ENCODE peak calls at places on chromosome 5, in ten cellular contexts. J, K, L, N, X, H, W, Y, D and A are unnamed samples.

GRCh38 chr5:43428034-43428712 is 16.0 kb upstream of the CCL28 start:
- DNase-seq in J (peak; percentile 21), K (peak; percentile 43), L (no peak), N (no peak), X (no peak), H (no peak), W (no peak), Y (no peak), D (no peak), A (no peak)

GRCh38 chr5:127447822-127448221 is 69.6 kb upstream of the PRRC1 start:
- DNase-seq in J (no peak), K (peak; percentile 74), L (no peak), N (no peak), X (no peak), H (no peak), W (no peak), Y (no peak), D (no peak), A (no peak)

GRCh38 chr5:147822686-147823491 is 8.6 kb downstream of the SPINK1 start:
- DNase-seq in J (peak; percentile 56), K (peak; percentile 61), L (peak; percentile 73), N (peak; percentile 48), X (peak; percentile 19), H (peak; percentile 24), W (no peak), Y (peak; percentile 17), D (peak; percentile 44), A (peak; percentile 21)

GRCh38 chr5:57843016-57843402 is 360.4 kb upstream of the ACTBL2 start:
- DNase-seq in J (no peak), K (no peak), L (no peak), N (no peak), X (no peak), H (no peak), W (no peak), Y (no peak), D (no peak), A (no peak)

GRCh38 chr5:43193171-43193951 is 1.3 kb downstream of the NIM1K start:
- DNase-seq in J (no peak), K (peak; percentile 94), L (peak; percentile 56), N (no peak), X (no peak), H (no peak), W (no peak), Y (peak; percentile 34), D (no peak), A (no peak)

GRCh38 chr5:177546262-177546741 is 8.1 kb downstream of the FAM193B start:
- DNase-seq in J (peak; percentile 58), K (peak; percentile 99), L (no peak), N (no peak), X (no peak), H (no peak), W (no peak), Y (peak; percentile 93), D (peak; percentile 69), A (no peak)

GRCh38 chr5:169426674-169427250 is 125.8 kb upstream of the SLIT3 start:
- DNase-seq in J (no peak), K (no peak), L (no peak), N (no peak), X (no peak), H (no peak), W (no peak), Y (no peak), D (no peak), A (no peak)

GRCh38 chr5:131996210-131997025 is 15.0 kb downstream of the ACSL6 start:
- DNase-seq in J (peak; percentile 36), K (no peak), L (no peak), N (no peak), X (no peak), H (no peak), W (peak; percentile 27), Y (peak; percentile 91), D (peak; percentile 0), A (no peak)

GRCh38 chr5:150000990-150001659 is 586 bp downstream of the HMGXB3 start:
- DNase-seq in J (peak; percentile 43), K (peak; percentile 50), L (peak; percentile 76), N (peak; percentile 42), X (peak; percentile 7), H (peak; percentile 40), W (peak; percentile 69), Y (no peak), D (peak; percentile 38), A (peak; percentile 14)

GRCh38 chr5:11166906-11167305 is 405.9 kb upstream of the DAP start:
- DNase-seq in J (no peak), K (no peak), L (no peak), N (no peak), X (no peak), H (no peak), W (no peak), Y (no peak), D (no peak), A (no peak)

GRCh38 chr5:23136958-23137357 is 283.8 kb upstream of the CDH12 start:
- DNase-seq in J (no peak), K (no peak), L (no peak), N (no peak), X (no peak), H (no peak), W (no peak), Y (no peak), D (no peak), A (no peak)

DNA sequence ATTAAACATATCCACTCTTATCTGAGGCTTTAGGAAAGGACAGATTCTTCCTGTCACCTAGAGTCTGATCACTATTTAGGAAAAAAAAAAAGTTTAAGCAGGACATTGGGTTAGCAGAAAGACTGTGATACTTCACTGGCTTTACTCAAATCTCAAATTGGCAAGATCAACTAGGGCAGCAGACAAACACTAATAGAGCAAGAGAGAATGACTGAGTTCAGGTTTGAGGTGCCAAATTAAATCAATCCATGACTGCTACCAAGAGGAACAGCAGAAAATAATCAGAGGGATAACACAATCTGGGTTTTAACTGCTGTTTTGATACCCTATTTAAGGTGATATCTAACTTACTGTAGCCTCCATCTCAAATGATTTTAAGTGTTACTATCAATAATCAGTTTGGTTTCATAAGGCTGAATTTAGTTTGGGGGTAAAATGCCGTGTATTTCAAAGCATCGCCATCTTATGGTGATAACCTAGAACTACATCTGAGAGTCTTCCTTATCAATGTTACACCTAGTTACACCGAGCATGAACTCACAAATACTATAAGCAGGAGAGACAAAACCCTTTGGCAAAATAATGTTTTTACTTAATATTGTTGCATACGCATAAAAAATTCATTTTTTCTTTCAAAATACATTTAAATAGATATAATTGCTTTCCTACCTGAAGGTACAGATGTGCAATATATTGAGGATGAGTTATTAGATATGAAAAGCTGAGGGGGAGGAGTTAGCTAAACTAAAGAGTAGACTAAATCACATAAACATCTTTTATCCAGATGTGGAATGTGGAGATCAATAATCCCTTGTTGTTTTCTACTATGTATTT is 286.4 kb upstream of the CDH12 start:
- DNase-seq in J (no peak), K (peak; percentile 0), L (peak; percentile 38), N (no peak), X (no peak), H (no peak), W (no peak), Y (peak; percentile 3), D (no peak), A (no peak)
- TF ChIP-seq CTCF in J (no peak), K (peak; percentile 34), L (peak; percentile 68), N (no peak), X (no peak), H (peak; percentile 33), W (peak; percentile 43), Y (peak; percentile 46), D (peak; percentile 25), A (no peak)

GRCh38 chr5:119291056-119291455 is 64.8 kb upstream of the TNFAIP8 start:
- DNase-seq in J (no peak), K (no peak), L (no peak), N (no peak), X (no peak), H (no peak), W (no peak), Y (no peak), D (no peak), A (no peak)
- H3K27ac ChIP-seq in J (peak overlapping the region; percentile 72), K (no peak overlapping the region), L (no peak overlapping the region), N (peak overlapping the region; percentile 84), X (no peak overlapping the region), H (peak overlapping the region; percentile 99), W (no peak overlapping the region), Y (no peak overlapping the region), D (no peak overlapping the region), A (peak overlapping the region; percentile 10)

GRCh38 chr5:14123974-14124482 is 19.1 kb upstream of the TRIO start:
- DNase-seq in J (no peak), K (no peak), L (no peak), N (no peak), X (no peak), H (no peak), W (no peak), Y (no peak), D (no peak), A (no peak)

GRCh38 chr5:14123551-14123950 is 19.6 kb upstream of the TRIO start:
- DNase-seq in J (no peak), K (no peak), L (no peak), N (no peak), X (no peak), H (no peak), W (no peak), Y (no peak), D (no peak), A (no peak)

GRCh38 chr5:14127587-14127986 is 15.6 kb upstream of the TRIO start:
- DNase-seq in J (no peak), K (no peak), L (no peak), N (no peak), X (no peak), H (no peak), W (no peak), Y (no peak), D (no peak), A (no peak)

GRCh38 chr5:14128079-14128478 is 15.1 kb upstream of the TRIO start:
- DNase-seq in J (no peak), K (no peak), L (no peak), N (no peak), X (no peak), H (no peak), W (no peak), Y (no peak), D (no peak), A (no peak)

GRCh38 chr5:14125262-14125661 is 17.9 kb upstream of the TRIO start:
- DNase-seq in J (no peak), K (no peak), L (no peak), N (no peak), X (no peak), H (no peak), W (no peak), Y (no peak), D (no peak), A (no peak)
- TF ChIP-seq CTCF in J (no peak), K (no peak), L (no peak), N (no peak), X (no peak), H (no peak), W (no peak), Y (no peak), D (no peak), A (no peak)

DNA sequence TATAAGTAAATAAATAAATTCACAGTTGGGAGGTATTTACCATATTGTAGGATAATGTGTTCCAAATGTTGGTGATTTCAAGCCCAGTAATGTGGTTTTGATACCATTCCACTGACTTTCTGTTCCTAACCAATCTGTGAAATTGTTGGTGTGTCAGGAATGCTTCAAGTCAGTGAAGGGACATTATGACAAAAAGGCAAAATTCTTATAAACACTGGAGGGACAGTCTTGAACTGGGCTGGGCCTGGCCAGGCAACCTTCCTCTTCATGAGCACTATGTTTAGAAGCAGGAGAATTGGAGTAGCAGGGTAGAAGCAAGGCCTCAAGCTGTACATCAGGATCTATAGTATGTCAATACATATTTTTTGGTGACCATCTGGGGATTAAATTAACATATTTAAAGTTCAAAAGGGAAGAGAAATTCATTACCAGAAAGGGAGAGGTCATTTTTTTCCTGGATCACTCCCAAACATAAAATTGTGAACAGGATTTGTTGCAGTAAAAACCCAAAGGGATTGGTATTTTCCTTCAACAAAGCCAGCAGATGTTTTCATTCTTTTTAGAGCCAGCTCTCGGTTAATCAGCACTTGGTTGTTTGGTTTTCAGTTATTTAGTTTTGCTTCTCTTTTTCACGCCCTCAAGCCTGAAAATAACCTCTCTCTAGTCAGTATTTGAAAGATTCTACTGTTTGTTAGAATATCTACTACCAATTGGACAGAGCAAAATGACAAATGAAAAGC is 77.9 kb upstream of the PIK3R1 start:
- DNase-seq in J (no peak), K (peak; percentile 16), L (no peak), N (no peak), X (no peak), H (no peak), W (no peak), Y (no peak), D (no peak), A (no peak)
- H3K27ac ChIP-seq in J (no peak overlapping the region), K (no peak overlapping the region), L (no peak overlapping the region), N (no peak overlapping the region), X (no peak overlapping the region), H (no peak overlapping the region), W (no peak overlapping the region), Y (no peak overlapping the region), D (no peak overlapping the region), A (no peak overlapping the region)